ENCODE peak calls at places on chromosomes 1 and 21, in five cellular contexts. O, N, B, W and J are unnamed samples.

GRCh38 chr1:17460265-17460664 is 20.8 kb upstream of the RCC2 start:
- DNase-seq in N (no peak), O (no peak), W (no peak), B (no peak), J (peak; percentile 36)

GRCh38 chr1:63728611-63729226 is 45.1 kb upstream of the ROR1 start:
- DNase-seq in B (no peak), O (no peak), N (no peak), W (no peak), J (no peak)

GRCh38 chr1:27116697-27117096 is 38.2 kb downstream of the SLC9A1 start:
- DNase-seq in B (no peak), N (no peak), O (no peak), W (no peak), J (no peak)

GRCh38 chr1:219582310-219582709 is 30.6 kb downstream of the ZC3H11B start:
- DNase-seq in B (peak; percentile 55), O (no peak), W (no peak), N (no peak), J (no peak)

GRCh38 chr1:153697873-153698647 is 19.6 kb downstream of the NPR1 start:
- DNase-seq in B (no peak), O (no peak), N (no peak), W (peak; percentile 6), J (no peak)

GRCh38 chr1:119679223-119679622 is 31.2 kb upstream of the ZNF697 start:
- DNase-seq in W (no peak), B (no peak), N (no peak), O (no peak), J (no peak)

GRCh38 chr1:101081496-101082282 is 56.1 kb upstream of the DPH5 start:
- DNase-seq in N (no peak), B (no peak), O (no peak), W (no peak), J (no peak)

GRCh38 chr1:107430540-107431228 is 289.8 kb downstream of the NTNG1 start:
- DNase-seq in N (no peak), B (peak; percentile 38), W (peak; percentile 14), O (no peak), J (peak; percentile 23)

GRCh38 chr1:11804666-11805453 is 904 bp downstream of the MTHFR start:
- DNase-seq in W (peak; percentile 89), O (no peak), N (no peak), B (peak; percentile 56), J (peak; percentile 53)

GRCh38 chr1:9289724-9290493 is 2.8 kb upstream of the SPSB1 start:
- DNase-seq in N (no peak), B (peak; percentile 95), O (peak; percentile 94), W (peak; percentile 52), J (peak; percentile 27)

DNA sequence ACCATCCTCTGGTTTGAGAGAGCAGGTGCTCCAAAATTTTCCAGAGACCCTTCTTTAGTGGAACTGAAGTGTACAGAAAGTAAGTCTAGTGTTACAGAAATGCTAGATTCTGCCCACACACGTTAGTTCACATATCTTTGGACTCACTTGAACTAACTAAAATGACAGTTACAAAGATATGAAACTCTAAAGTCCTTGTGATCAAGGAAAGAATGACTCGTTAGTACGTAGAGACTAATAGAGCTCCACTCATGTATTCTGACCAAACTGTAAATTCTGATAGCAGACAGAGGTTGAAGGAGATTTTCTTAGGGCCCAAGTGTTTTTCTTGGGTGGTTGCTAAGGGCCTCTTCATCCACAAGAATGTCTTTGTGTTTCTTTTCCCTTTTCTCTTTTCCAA is 491.5 kb upstream of the B3GALT2 start:
- DNase-seq in W (peak; percentile 10), B (no peak), N (no peak), O (no peak), J (no peak)
- TF ChIP-seq POLR2A in W (no peak), B (no peak), N (no peak), O (no peak), J (no peak)

GRCh38 chr1:93908394-93909145 is 660 bp downstream of the GCLM start:
- DNase-seq in W (peak; percentile 60), N (no peak), B (no peak), O (no peak), J (peak; percentile 12)
- TF ChIP-seq POLR2A in W (no peak), N (no peak), B (no peak), O (no peak), J (no peak)

DNA sequence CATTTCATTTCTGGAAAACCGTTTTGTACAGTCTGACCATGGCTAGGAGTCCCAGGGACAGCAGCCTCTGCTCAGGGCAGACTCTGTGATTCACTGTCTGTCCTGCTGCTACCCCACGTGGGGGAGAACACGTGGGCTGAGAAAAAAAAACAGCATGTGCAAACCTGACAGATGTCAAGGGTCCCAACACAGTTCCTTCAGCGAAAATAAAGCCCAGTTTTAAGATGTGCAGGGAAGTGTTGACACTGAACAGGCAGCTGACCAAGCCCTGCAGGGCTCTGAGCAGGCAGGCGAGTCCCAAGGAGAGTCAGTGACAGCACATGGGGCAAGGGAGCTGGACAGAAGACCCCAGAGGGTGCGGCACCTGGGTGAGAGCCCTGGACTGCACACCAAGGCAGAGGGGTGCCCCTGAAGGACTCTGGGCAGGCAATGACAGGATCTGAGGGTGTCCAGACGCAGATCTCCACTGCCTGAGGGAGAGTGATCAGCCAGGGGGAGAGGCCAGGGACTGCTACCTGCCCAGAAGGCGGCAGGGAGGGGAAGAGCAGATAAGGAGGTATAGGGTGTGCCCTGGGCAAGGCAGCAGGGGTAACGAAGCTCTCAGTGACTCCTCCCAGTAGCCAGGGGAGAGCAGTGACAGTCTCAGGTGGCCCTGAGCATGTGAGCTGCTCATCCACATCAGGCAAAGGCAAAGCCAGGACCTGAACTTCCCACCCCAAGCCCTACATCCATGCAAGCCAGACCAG is 5.1 kb upstream of the SPATC1L start:
- DNase-seq in B (peak; percentile 58), N (no peak), W (no peak), O (no peak), J (peak; percentile 62)
- TF ChIP-seq POLR2A in B (no peak), N (no peak), W (no peak), O (no peak), J (peak; percentile 22)

DNA sequence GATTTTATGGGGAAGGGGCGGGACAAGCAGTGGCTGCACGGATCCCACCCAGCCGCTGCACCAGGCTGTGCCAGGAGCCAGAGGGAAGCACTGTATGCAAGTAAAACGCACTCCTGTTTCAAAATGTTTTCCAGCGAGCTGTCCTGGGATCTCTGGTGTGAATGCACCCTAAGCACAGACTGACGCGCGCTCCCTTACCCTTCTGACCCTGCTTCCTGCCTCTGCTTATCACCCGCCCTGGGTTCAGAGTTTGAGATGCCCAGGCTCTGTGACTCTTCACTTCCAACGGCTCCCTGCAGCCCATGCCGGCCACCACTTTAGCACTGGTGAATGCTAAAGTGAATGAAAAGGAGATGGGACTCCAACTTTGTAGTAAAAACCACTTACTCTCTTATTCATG is 131.2 kb downstream of the RHOU start:
- DNase-seq in B (no peak), O (peak; percentile 26), N (no peak), W (no peak), J (no peak)
- TF ChIP-seq POLR2A in B (no peak), O (no peak), N (no peak), W (no peak), J (no peak)

DNA sequence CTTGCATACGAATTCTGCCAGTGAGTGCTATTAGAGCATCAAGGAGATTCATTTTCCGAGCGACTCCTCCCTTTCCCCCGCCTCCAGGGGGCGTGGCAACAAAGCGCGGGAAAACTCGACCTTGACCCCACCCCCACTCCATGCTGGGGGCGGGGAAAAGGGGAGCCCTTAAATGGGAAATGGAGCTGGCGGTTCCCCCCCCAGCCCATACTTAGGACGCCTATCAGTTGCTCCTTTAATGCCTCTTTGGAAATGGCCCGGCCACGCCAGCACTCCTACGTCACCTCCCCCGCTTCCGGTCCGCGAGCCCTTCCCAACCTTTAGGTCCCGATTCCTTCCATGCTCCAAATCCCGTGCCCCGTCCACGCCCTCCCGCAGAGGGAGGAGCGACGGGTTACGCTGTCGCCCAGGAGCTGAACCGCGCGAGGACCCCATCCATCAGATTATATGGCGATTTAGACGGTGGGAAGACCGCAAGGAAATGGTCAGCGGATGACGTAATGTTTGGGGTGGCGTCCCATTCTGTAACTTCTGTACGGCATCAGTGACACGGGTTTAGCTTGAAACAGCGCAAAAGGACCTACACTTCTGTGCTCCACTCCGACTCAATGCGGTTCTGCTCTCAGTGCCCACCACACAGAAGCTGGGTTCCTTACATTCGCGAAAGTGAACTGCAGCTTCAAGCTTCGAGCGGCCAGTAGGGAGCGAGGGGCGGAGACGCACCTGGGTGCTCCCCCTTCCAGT is 702 bp upstream of the ZNF687 start:
- DNase-seq in N (peak; percentile 97), W (peak; percentile 96), O (peak; percentile 99), B (peak; percentile 97), J (peak; percentile 95)
- TF ChIP-seq POLR2A in N (peak; percentile 49), W (peak; percentile 50), O (no peak), B (peak; percentile 86), J (peak; percentile 60)

GRCh38 chr1:41712687-41713086 is 206.0 kb downstream of the HIVEP3 start:
- DNase-seq in W (peak; percentile 94), B (no peak), N (no peak), O (no peak), J (no peak)
- TF ChIP-seq POLR2A in W (no peak), B (no peak), N (no peak), O (no peak), J (no peak)

GRCh38 chr1:85342177-85342576 is 65.7 kb upstream of the BCL10 start:
- DNase-seq in O (no peak), B (peak; percentile 77), W (no peak), N (no peak), J (no peak)

GRCh38 chr1:85343213-85343611 is 66.8 kb upstream of the BCL10 start:
- DNase-seq in W (no peak), B (no peak), O (no peak), N (no peak), J (no peak)

GRCh38 chr1:85343612-85344255 is 67.3 kb upstream of the BCL10 start:
- DNase-seq in O (no peak), N (no peak), B (peak; percentile 82), W (no peak), J (no peak)

GRCh38 chr1:85347908-85348307 is 71.5 kb upstream of the BCL10 start:
- DNase-seq in B (no peak), N (no peak), O (no peak), W (no peak), J (no peak)

GRCh38 chr1:85344256-85344694 is 67.8 kb upstream of the BCL10 start:
- DNase-seq in B (peak; percentile 63), W (peak; percentile 56), O (no peak), N (no peak), J (peak; percentile 10)
- TF ChIP-seq POLR2A in B (no peak), W (no peak), O (no peak), N (no peak), J (no peak)